ENCODE peak calls at places on chromosome 20, in eight cellular contexts. K is OCI-LY7; A is effector memory CD4-positive, alpha-beta T cell; X is left ventricle myocardium inferior; R is keratinocyte; Q is prostate gland; N is Peyer's patch; J is IMR-90. S is an unnamed sample.

GRCh38 chr20:54040528-54040927 is 29.9 kb downstream of the BCAS1 start:
- DNase-seq in X (no peak), J (no peak), N (no peak), A (no peak), Q (no peak), R (no peak), K (no peak), S (no peak)

GRCh38 chr20:24914388-24915241 is 34.5 kb upstream of the CST7 start:
- DNase-seq in K (no peak), J (no peak), N (no peak), R (no peak), X (no peak), A (no peak), Q (peak; percentile 2), S (peak; percentile 28)

GRCh38 chr20:41480054-41480770 is 113.6 kb upstream of the EMILIN3 start:
- DNase-seq in R (no peak), A (no peak), N (no peak), X (no peak), J (no peak), K (peak; percentile 15), Q (no peak), S (no peak)

GRCh38 chr20:11001767-11002540 is 328.2 kb upstream of the JAG1 start:
- DNase-seq in K (no peak), Q (peak; percentile 81), N (no peak), J (peak; percentile 56), A (no peak), R (peak; percentile 97), X (no peak), S (no peak)

GRCh38 chr20:39913274-39913673 is 775.8 kb downstream of the MAFB start:
- DNase-seq in A (no peak), J (no peak), Q (no peak), N (no peak), X (no peak), K (no peak), R (no peak), S (no peak)

GRCh38 chr20:41329435-41330342 is 10.9 kb upstream of the LPIN3 start:
- DNase-seq in Q (peak; percentile 33), N (peak; percentile 83), K (no peak), A (peak; percentile 15), X (peak; percentile 77), R (peak; percentile 89), J (peak; percentile 99), S (peak; percentile 67)

GRCh38 chr20:17646209-17646717 is 35.8 kb downstream of the RRBP1 start:
- DNase-seq in K (no peak), N (no peak), X (no peak), J (no peak), A (no peak), R (no peak), Q (peak; percentile 28), S (no peak)

GRCh38 chr20:32332614-32333013 is 25.5 kb upstream of the ASXL1 start:
- DNase-seq in A (no peak), R (no peak), N (no peak), K (no peak), J (peak; percentile 76), X (no peak), Q (no peak), S (no peak)

GRCh38 chr20:10603971-10604864 is 69.6 kb downstream of the JAG1 start:
- DNase-seq in A (no peak), Q (peak; percentile 40), X (peak; percentile 31), N (no peak), R (no peak), K (no peak), J (peak; percentile 94), S (peak; percentile 42)

GRCh38 chr20:9103955-9104354 is 35.1 kb downstream of the PLCB4 start:
- DNase-seq in X (no peak), Q (no peak), A (no peak), J (no peak), R (no peak), N (no peak), K (no peak), S (no peak)

GRCh38 chr20:21272279-21272678 is 30.9 kb upstream of the XRN2 start:
- DNase-seq in Q (no peak), K (no peak), J (peak; percentile 51), A (no peak), N (no peak), X (no peak), R (no peak), S (no peak)

GRCh38 chr20:50582092-50582491 is 71.9 kb downstream of the PTPN1 start:
- DNase-seq in Q (no peak), X (no peak), A (no peak), J (no peak), K (peak; percentile 48), R (no peak), N (no peak), S (no peak)

GRCh38 chr20:50579511-50579910 is 69.3 kb downstream of the PTPN1 start:
- DNase-seq in X (no peak), K (no peak), N (no peak), J (no peak), Q (no peak), A (no peak), R (no peak), S (no peak)

GRCh38 chr20:50580016-50580747 is 70.0 kb downstream of the PTPN1 start:
- DNase-seq in J (peak; percentile 41), N (peak; percentile 84), K (peak; percentile 55), A (peak; percentile 20), Q (peak; percentile 50), X (peak; percentile 67), R (no peak), S (peak; percentile 59)

GRCh38 chr20:50582591-50583234 is 72.5 kb downstream of the PTPN1 start:
- DNase-seq in A (no peak), K (peak; percentile 89), Q (no peak), N (peak; percentile 81), R (no peak), J (no peak), X (no peak), S (no peak)

DNA sequence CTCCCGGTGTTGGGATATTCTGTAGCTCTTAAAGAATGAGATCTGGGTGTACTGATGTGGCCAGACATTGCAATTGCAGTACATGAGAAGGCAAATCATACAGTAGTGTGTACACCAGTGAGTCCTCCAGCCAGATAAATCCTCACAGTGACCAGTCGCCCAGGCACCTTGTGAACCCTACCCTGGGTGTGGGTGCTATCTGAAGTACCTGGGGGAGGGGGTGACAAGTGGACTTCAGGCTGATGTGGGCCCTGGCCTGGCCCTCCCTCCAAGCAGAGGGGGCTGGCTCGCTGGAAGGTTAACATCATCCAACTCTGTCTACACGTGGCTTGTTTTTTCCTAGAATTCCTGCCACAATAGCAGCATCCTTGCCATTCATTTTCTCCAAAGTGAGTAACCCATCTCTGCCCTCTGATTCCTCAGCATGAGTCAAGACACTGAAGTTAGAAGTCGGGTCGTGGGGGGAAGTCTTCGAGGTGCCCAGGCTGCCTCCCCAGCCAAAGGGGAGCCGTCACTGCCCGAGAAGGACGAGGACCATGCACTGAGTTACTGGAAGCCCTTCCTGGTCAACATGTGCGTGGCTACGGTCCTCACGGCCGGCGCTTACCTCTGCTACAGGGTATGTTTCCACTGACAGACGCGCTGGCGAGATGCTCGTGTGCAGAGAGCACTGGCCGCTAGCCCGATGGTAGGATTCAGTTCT is 70.8 kb downstream of the PTPN1 start:
- DNase-seq in J (no peak), K (no peak), X (no peak), A (no peak), R (no peak), N (no peak), Q (no peak), S (no peak)
- H3K36me3 ChIP-seq in J (peaks cover 79% of the 10 kb centered on the region), K (peaks cover 49% of the 10 kb centered on the region), X (peaks cover 85% of the 10 kb centered on the region), A (peaks cover 91% of the 10 kb centered on the region), R (peaks cover 68% of the 10 kb centered on the region), N (peaks cover 3% of the 10 kb centered on the region), Q (peaks cover 4% of the 10 kb centered on the region), S (peaks cover 58% of the 10 kb centered on the region)

GRCh38 chr20:51916244-51916643 is 113.9 kb upstream of the SALL4 start:
- DNase-seq in K (no peak), Q (no peak), J (no peak), A (no peak), X (no peak), R (no peak), N (no peak), S (no peak)
- H3K9me3 ChIP-seq in K (no peaks in the 10 kb centered on the region), Q (no peaks in the 10 kb centered on the region), J (no peaks in the 10 kb centered on the region), A (no peaks in the 10 kb centered on the region), X (no peaks in the 10 kb centered on the region), R (no peaks in the 10 kb centered on the region), N (no peaks in the 10 kb centered on the region), S (no peaks in the 10 kb centered on the region)

DNA sequence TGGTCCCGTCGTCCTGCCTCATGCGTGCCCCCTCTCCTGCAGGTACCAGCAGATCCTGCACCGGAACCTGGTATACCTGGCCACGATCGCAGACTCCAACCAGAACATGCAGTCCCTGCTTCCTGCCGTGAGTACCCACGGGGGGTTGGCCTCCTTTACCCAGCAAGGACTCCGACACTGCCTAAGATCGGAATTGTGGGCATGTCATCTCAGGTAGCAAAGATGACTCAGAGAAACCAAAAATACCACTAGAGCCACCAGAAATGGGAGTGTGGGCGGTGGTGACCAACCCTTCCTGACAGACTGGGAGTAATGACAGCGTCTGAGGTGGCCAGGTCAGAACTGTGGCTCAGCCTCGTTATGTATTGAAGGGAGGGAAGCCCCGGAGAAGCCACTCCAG is 16.3 kb downstream of the SS18L1 start:
- DNase-seq in X (no peak), Q (no peak), N (no peak), R (peak; percentile 96), A (no peak), J (peak; percentile 49), K (no peak), S (no peak)
- H3K36me3 ChIP-seq in X (peaks cover 53% of the 10 kb centered on the region), Q (no peaks in the 10 kb centered on the region), N (no peaks in the 10 kb centered on the region), R (peaks cover 14% of the 10 kb centered on the region), A (peaks cover 25% of the 10 kb centered on the region), J (peaks cover 37% of the 10 kb centered on the region), K (peaks cover 5% of the 10 kb centered on the region), S (no peaks in the 10 kb centered on the region)

GRCh38 chr20:31239139-31239538 is 18.3 kb upstream of the DEFB115 start:
- DNase-seq in N (no peak), J (no peak), K (no peak), Q (no peak), R (no peak), X (no peak), A (no peak), S (no peak)
- H3K9me3 ChIP-seq in N (no peaks in the 10 kb centered on the region), J (peaks cover 29% of the 10 kb centered on the region), K (peaks cover 83% of the 10 kb centered on the region), Q (no peaks in the 10 kb centered on the region), R (peaks cover 37% of the 10 kb centered on the region), X (peaks cover 100% of the 10 kb centered on the region), A (peaks cover 13% of the 10 kb centered on the region), S (peaks cover 37% of the 10 kb centered on the region)

GRCh38 chr20:2480381-2480780 is 9.8 kb upstream of the SNRPB start:
- DNase-seq in J (no peak), A (no peak), N (no peak), Q (no peak), X (no peak), R (no peak), K (no peak), S (no peak)
- H3K36me3 ChIP-seq in J (peaks cover 28% of the 10 kb centered on the region), A (peaks cover 24% of the 10 kb centered on the region), N (no peaks in the 10 kb centered on the region), Q (peaks cover 3% of the 10 kb centered on the region), X (peaks cover 53% of the 10 kb centered on the region), R (peaks cover 25% of the 10 kb centered on the region), K (peaks cover 48% of the 10 kb centered on the region), S (no peaks in the 10 kb centered on the region)

S was measured in lung.